ENCODE peak calls at places on chromosomes 16 and 17, in five cellular contexts. L, X, S, U and I are unnamed samples. For H3K4me1, the result is how much of the 10 kb centered on the place peaks cover.

GRCh38 chr17:45262516-45263476 is 902 bp upstream of the SPATA32 start:
- DNase-seq in L (no peak), U (no peak), X (no peak), S (no peak), I (no peak)

GRCh38 chr16:63530208-63530607 is 1494.0 kb upstream of the CDH8 start:
- DNase-seq in S (no peak), L (no peak), X (no peak), U (no peak), I (no peak)

GRCh38 chr17:39380144-39380543 is 21.3 kb downstream of the FBXL20 start:
- DNase-seq in U (no peak), L (no peak), X (no peak), S (no peak), I (no peak)

GRCh38 chr16:842061-842476 is 41.5 kb upstream of the GNG13 start:
- DNase-seq in L (no peak), S (no peak), X (no peak), U (no peak), I (no peak)

GRCh38 chr16:7805997-7806396 is 473.4 kb downstream of the RBFOX1 start:
- DNase-seq in L (no peak), U (no peak), X (no peak), S (no peak), I (no peak)

GRCh38 chr16:68696514-68696913 is 40.6 kb upstream of the CDH1 start:
- DNase-seq in S (no peak), X (no peak), U (no peak), L (no peak), I (no peak)

GRCh38 chr16:21702259-21702658 is 38.5 kb downstream of the OTOA start:
- DNase-seq in S (no peak), X (no peak), L (no peak), U (no peak), I (no peak)

GRCh38 chr17:40579471-40579870 is 14.2 kb upstream of the CCR7 start:
- DNase-seq in U (no peak), S (no peak), L (no peak), X (no peak), I (no peak)

GRCh38 chr17:82839617-82840292 is at the start of gene ZNF750:
- DNase-seq in S (no peak), U (no peak), L (no peak), X (no peak), I (no peak)

GRCh38 chr17:48127371-48128051 is 19.9 kb downstream of the SNX11 start:
- DNase-seq in S (no peak), L (no peak), U (no peak), X (no peak), I (no peak)

GRCh38 chr16:8944113-8944765 is 19.5 kb downstream of the USP7 start:
- DNase-seq in S (no peak), L (no peak), U (no peak), X (no peak), I (no peak)

GRCh38 chr16:8946544-8946943 is 17.2 kb downstream of the USP7 start:
- DNase-seq in X (no peak), L (no peak), U (no peak), S (no peak), I (no peak)

GRCh38 chr16:8945626-8946296 is 17.9 kb downstream of the USP7 start:
- DNase-seq in X (no peak), S (no peak), U (no peak), L (no peak), I (no peak)

GRCh38 chr16:8941718-8942344 is 21.9 kb downstream of the USP7 start:
- DNase-seq in U (no peak), X (no peak), L (no peak), S (no peak), I (no peak)

DNA sequence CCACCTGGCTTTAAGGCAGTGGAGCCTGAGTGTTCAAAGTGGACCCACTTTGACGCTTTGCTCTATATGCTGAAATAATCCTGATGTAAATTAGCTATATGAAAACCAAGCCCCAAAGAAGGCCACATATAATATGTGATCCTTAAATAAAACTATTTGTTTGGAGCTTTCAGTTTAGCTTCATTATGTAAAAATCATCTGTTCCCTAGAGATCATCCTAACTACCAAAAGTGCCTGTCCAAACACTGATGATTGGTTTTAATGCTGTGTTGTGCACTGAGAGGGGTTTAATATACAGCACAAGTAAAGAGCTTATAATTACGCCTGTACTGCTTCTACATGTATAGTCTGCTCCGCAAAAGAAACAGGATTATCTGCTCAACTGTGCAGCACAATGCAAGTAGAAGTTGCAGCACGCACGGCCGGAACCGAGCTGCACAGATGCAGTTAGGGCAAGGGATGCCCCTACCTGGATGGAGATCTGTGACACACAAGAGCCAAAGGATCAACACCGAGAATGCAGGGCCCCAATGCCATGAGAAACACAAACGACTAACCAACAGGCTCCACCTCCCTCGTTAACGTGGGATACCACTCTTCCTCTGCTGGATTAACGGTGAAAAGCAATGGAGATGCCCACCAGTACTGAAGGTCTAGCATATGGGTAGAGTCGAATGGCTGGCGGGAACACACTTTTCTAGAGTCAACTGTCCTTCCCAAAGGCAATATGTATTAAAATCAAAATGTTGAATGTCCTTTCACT is 20.5 kb downstream of the USP7 start:
- DNase-seq in L (no peak), U (no peak), X (no peak), S (no peak), I (no peak)
- H3K4me1 ChIP-seq in L (half or more), U (half or more), X (under half), S (half or more), I (under half)

GRCh38 chr17:80859004-80859941 is 132.4 kb upstream of the CHMP6 start:
- DNase-seq in L (peak), S (no peak), U (no peak), X (no peak), I (peak)
- TF ChIP-seq CTCF in L (no peak), S (no peak), U (no peak), X (no peak), I (no peak)

GRCh38 chr16:88768041-88768876 is 16.8 kb downstream of the PIEZO1 start:
- DNase-seq in L (no peak), X (no peak), U (no peak), S (no peak), I (peak)

GRCh38 chr16:88771294-88771772 is 13.7 kb downstream of the PIEZO1 start:
- DNase-seq in X (no peak), S (no peak), L (no peak), U (no peak), I (peak)

GRCh38 chr16:88767546-88767945 is 17.5 kb downstream of the PIEZO1 start:
- DNase-seq in L (no peak), X (no peak), S (no peak), U (no peak), I (no peak)

GRCh38 chr16:88770459-88771293 is 14.3 kb downstream of the PIEZO1 start:
- DNase-seq in S (no peak), L (peak), U (no peak), X (no peak), I (no peak)

GRCh38 chr16:88769617-88770458 is 15.2 kb downstream of the PIEZO1 start:
- DNase-seq in S (no peak), U (no peak), X (no peak), L (no peak), I (no peak)
- H3K4me1 ChIP-seq in S (half or more), U (under half), X (half or more), L (half or more), I (under half)

DNA sequence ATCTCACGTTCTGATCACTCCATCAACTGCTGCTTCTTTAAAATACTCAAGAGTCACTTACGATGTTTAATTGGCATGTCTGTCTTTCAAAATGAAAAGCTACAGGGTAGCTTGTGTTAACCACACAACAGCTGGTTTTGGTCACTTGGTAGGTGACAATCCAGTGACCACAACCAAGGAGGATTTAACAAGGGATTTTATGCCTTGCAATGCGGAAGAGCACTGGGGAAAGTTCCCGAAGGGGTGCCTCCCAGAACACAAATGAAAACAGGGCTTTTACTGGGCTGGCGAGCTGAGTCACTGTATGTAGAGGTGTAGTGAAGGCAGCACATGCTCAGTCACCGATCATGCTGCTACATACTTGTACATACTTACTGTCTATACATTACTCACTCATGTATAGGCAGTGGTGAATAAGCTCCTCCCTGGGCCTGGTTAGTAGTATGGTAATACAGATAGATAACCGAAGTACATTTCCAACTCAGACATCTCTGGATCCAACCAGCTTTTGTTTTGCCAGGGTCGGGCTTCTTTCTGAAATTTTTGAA is 483.5 kb downstream of the CDH13 start:
- DNase-seq in S (no peak), U (no peak), X (no peak), L (no peak), I (no peak)
- TF ChIP-seq CTCF in S (no peak), U (no peak), X (no peak), L (no peak), I (no peak)

DNA sequence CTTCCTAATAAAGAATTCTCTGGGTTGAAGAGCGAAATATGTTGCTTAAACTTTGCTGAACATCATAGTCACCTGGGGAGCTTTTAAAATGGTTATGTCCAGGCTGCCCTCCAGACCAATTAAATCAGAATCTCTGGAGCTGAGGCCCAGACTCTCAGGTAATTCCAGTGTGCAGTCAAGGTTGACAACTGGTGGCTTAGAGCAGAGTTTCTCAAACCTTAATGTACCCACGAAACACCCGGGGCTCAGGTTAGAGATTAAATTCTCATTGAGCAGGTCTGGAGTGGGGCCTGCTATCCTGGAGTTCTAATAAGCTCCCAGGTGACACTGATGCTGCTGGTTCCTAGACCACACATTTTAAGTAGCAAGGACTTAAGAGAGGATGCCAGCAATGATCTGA is 167.2 kb downstream of the SNX29 start:
- DNase-seq in L (no peak), S (no peak), U (no peak), X (no peak), I (no peak)
- H3K4me1 ChIP-seq in L (under half), S (under half), U (under half), X (under half), I (under half)

GRCh38 chr16:75555213-75555706 is 792 bp downstream of the TMEM231 start:
- DNase-seq in L (peak), X (peak), S (no peak), U (no peak), I (peak)

GRCh38 chr16:75555707-75556512 is at the start of gene TMEM231:
- DNase-seq in U (peak), L (peak), X (no peak), S (peak), I (peak)

GRCh38 chr16:75546293-75546692 is 9.8 kb downstream of the TMEM231 start:
- DNase-seq in L (no peak), S (no peak), X (no peak), U (no peak), I (no peak)

GRCh38 chr16:75552951-75553350 is 3.1 kb downstream of the TMEM231 start:
- DNase-seq in L (no peak), S (no peak), X (no peak), U (no peak), I (no peak)

DNA sequence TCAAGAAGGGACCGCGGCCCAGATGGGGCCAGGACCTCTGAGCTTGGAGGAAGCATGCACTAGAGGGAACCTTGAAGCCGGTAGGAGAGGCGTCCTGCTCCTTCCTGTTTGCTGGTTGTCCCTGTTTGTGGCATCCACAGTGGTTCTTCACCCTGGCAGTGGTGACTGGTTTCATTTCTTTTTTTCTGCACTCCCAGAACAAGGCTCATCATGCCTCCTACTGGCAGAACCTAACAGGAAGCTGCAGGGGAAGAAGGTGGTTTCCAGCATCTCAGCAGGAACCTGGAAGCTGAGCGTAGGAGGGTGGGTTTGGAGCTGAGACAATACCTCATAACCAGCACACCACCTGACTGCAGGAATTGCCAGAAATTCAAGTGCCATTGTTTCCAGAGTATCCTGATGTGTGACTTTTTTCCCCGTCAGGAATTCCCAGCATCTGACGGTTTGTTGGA is 5.8 kb downstream of the TMEM231 start:
- DNase-seq in X (no peak), S (no peak), L (peak), U (no peak), I (no peak)
- TF ChIP-seq CTCF in X (peak), S (peak), L (no peak), U (no peak), I (peak)

GRCh38 chr17:74646231-74646630 is 22.7 kb upstream of the CD300E start:
- DNase-seq in L (no peak), S (no peak), X (peak), U (no peak), I (no peak)

GRCh38 chr17:74647871-74648672 is 24.5 kb upstream of the CD300E start:
- DNase-seq in L (no peak), U (no peak), S (no peak), X (no peak), I (no peak)

GRCh38 chr17:74649909-74650308 is 26.4 kb upstream of the CD300E start:
- DNase-seq in X (no peak), U (no peak), S (no peak), L (no peak), I (no peak)

GRCh38 chr17:74654742-74655141 is 31.2 kb upstream of the CD300E start:
- DNase-seq in S (no peak), X (no peak), L (no peak), U (no peak), I (no peak)

DNA sequence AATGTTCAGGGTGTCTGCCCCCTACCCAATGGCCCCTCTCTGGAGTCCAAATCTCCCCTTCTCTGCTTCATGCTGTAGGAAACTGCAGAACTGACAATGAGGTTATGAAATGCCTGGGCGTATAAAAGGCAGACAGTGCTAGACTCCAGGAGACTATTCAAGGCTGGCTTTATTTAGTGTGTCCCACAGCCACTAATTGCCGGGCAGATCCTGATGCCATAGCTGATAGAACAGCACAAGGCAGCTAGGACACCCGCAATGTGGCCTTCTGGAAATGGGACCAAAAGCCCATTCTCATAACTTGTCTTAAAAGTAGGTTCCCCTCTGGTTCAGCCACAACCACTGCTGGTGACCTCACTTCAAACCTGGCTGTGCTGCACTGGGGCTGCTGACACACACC is 28.5 kb upstream of the CD300E start:
- DNase-seq in S (no peak), X (no peak), L (no peak), U (no peak), I (no peak)
- H3K4me1 ChIP-seq in S (under half), X (under half), L (under half), U (under half), I (under half)

GRCh38 chr16:66639091-66639885 is 34.8 kb downstream of the CMTM3 start:
- DNase-seq in S (no peak), U (no peak), L (no peak), X (no peak), I (no peak)

GRCh38 chr16:66637806-66638205 is 33.3 kb downstream of the CMTM3 start:
- DNase-seq in L (no peak), S (no peak), U (no peak), X (no peak), I (no peak)

GRCh38 chr16:66634527-66635196 is 30.2 kb downstream of the CMTM3 start:
- DNase-seq in X (no peak), U (no peak), L (no peak), S (no peak), I (no peak)

GRCh38 chr16:66636199-66636598 is 31.7 kb downstream of the CMTM3 start:
- DNase-seq in U (no peak), X (no peak), L (no peak), S (no peak), I (no peak)

DNA sequence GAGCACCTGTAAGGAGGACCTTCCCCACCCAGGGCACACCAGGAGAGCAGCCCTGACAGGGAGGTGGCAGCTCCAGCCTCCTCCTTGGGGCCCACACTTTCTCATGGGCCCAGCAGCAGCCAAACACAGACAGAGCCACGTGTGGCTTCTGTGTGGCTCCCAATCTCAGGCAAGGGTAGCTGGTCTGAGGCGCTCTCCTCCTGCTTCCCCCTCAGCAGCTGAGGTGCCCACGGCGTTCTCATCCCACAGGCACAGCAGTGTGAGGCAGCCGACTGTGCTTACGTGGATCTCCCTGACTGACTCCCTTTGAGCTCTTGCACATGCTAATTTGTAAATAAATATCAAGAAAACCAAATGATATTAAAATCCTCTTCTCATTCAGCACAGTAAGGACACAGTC is 30.9 kb downstream of the CMTM3 start:
- DNase-seq in U (no peak), X (no peak), S (no peak), L (no peak), I (no peak)
- TF ChIP-seq CTCF in U (no peak), X (no peak), S (no peak), L (no peak), I (no peak)

GRCh38 chr16:67460168-67460567 is 20.8 kb downstream of the ATP6V0D1 start:
- DNase-seq in S (no peak), U (no peak), L (no peak), X (no peak), I (no peak)
- H3K4me1 ChIP-seq in S (half or more), U (under half), L (half or more), X (under half), I (half or more)